ENCODE peak calls at places on chromosomes 13 and 19, in four cellular contexts. Z is left colon, B is nucleus accumbens, F is NCI-H2171. W is an unnamed sample.

GRCh38 chr19:35712910-35713845 is 4.6 kb upstream of the KMT2B start:
- DNase-seq in Z (no peak), F (no peak), B (no peak), W (no peak)

GRCh38 chr13:41621716-41622508 is 164.6 kb downstream of the RGCC start:
- DNase-seq in Z (no peak), F (no peak), B (no peak), W (no peak)

GRCh38 chr19:11496391-11497163 is 9.1 kb downstream of the ZNF653 start:
- DNase-seq in Z (peak), F (peak), B (no peak), W (peak)

GRCh38 chr19:8000298-8001038 is 5.0 kb downstream of the ELAVL1 start:
- DNase-seq in Z (no peak), F (no peak), B (no peak), W (no peak)

GRCh38 chr19:55431183-55431582 is 11.9 kb downstream of the SHISA7 start:
- DNase-seq in F (no peak), B (no peak), Z (no peak), W (no peak)

GRCh38 chr13:33169273-33169980 is 116.1 kb downstream of the STARD13 start:
- DNase-seq in F (no peak), B (no peak), Z (no peak), W (no peak)

GRCh38 chr13:37929308-37929707 is 59.7 kb upstream of the TRPC4 start:
- DNase-seq in Z (no peak), F (no peak), B (no peak), W (no peak)

GRCh38 chr13:99862243-99862642 is 109.3 kb downstream of the ZIC5 start:
- DNase-seq in Z (no peak), B (no peak), F (no peak), W (peak)

GRCh38 chr19:31253816-31254551 is 95.3 kb downstream of the TSHZ3 start:
- DNase-seq in Z (no peak), B (no peak), F (no peak), W (no peak)

GRCh38 chr19:46209051-46209450 is 20.5 kb upstream of the IGFL1 start:
- DNase-seq in Z (no peak), B (no peak), F (no peak), W (no peak)

GRCh38 chr19:21586341-21587116 is 81.1 kb downstream of the ZNF429 start:
- DNase-seq in B (no peak), Z (peak), F (no peak), W (no peak)

GRCh38 chr19:6739884-6740588 is 556 bp downstream of the TRIP10 start:
- DNase-seq in Z (peak), F (no peak), B (no peak), W (no peak)

GRCh38 chr19:18775586-18776287 is 15.4 kb downstream of the COMP start:
- DNase-seq in Z (no peak), F (no peak), B (no peak), W (no peak)

GRCh38 chr19:50909240-50910070 is 1.7 kb downstream of the KLK4 start:
- DNase-seq in Z (peak), B (peak), F (peak), W (no peak)

GRCh38 chr19:28482221-28482620 is 730.7 kb downstream of the UQCRFS1 start:
- DNase-seq in B (peak), F (no peak), Z (no peak), W (no peak)

GRCh38 chr19:6126335-6126974 is 9.0 kb upstream of the ACSBG2 start:
- DNase-seq in F (peak), B (no peak), Z (no peak), W (peak)

GRCh38 chr13:79448413-79448812 is 32.5 kb upstream of the NDFIP2 start:
- DNase-seq in Z (no peak), B (no peak), F (no peak), W (no peak)

GRCh38 chr13:98889419-98890079 is 88.3 kb downstream of the DOCK9 start:
- DNase-seq in F (peak), B (no peak), Z (no peak), W (no peak)

GRCh38 chr13:83350569-83350968 is 531.7 kb downstream of the SLITRK1 start:
- DNase-seq in Z (no peak), B (no peak), F (no peak), W (no peak)

GRCh38 chr13:38346764-38347163 is 2.9 kb upstream of the UFM1 start:
- DNase-seq in F (no peak), Z (no peak), B (no peak), W (no peak)

GRCh38 chr13:66992683-66993082 is 237.5 kb downstream of the PCDH9 start:
- DNase-seq in Z (no peak), B (no peak), F (no peak), W (no peak)

GRCh38 chr19:1947651-1948209 is 6.8 kb downstream of the CSNK1G2 start:
- DNase-seq in B (no peak), F (no peak), Z (no peak), W (no peak)

GRCh38 chr19:47369923-47370625 is 21.0 kb downstream of the DHX34 start:
- DNase-seq in Z (no peak), F (no peak), B (peak), W (no peak)

GRCh38 chr13:106052200-106052767 is 483.2 kb downstream of the EFNB2 start:
- DNase-seq in Z (no peak), B (no peak), F (no peak), W (no peak)